ENCODE peak calls at places on chromosomes 13 and 19, in seven cellular contexts. Z, X, R, G, H, L and F are unnamed samples.

GRCh38 chr13:109509154-109509905 is 277.1 kb downstream of the IRS2 start:
- DNase-seq in Z (no peak), X (no peak), R (no peak), G (peak; percentile 11), H (no peak), L (no peak), F (no peak)

GRCh38 chr19:58518261-58519086 is 1.1 kb downstream of the ZBTB45 start:
- DNase-seq in Z (no peak), X (no peak), R (no peak), G (peak; percentile 55), H (no peak), L (no peak), F (no peak)

GRCh38 chr19:2320939-2321338 is 7.4 kb downstream of the LSM7 start:
- DNase-seq in Z (no peak), X (no peak), R (no peak), G (no peak), H (no peak), L (no peak), F (no peak)

GRCh38 chr19:1214862-1215731 is 9.5 kb downstream of the STK11 start:
- DNase-seq in Z (no peak), X (no peak), R (no peak), G (no peak), H (no peak), L (no peak), F (no peak)

GRCh38 chr13:59680429-59681024 is 483.2 kb downstream of the DIAPH3 start:
- DNase-seq in Z (no peak), X (peak; percentile 56), R (peak; percentile 4), G (no peak), H (peak; percentile 7), L (no peak), F (no peak)

GRCh38 chr19:40990972-40991381 is at the start of gene CYP2B6:
- DNase-seq in Z (no peak), X (no peak), R (no peak), G (no peak), H (no peak), L (no peak), F (no peak)

GRCh38 chr19:7928334-7928706 is 2.4 kb upstream of the CTXN1 start:
- DNase-seq in Z (no peak), X (no peak), R (no peak), G (no peak), H (no peak), L (no peak), F (no peak)

GRCh38 chr19:48867119-48867921 is 1.1 kb downstream of the PLEKHA4 start:
- DNase-seq in Z (no peak), X (no peak), R (peak; percentile 25), G (no peak), H (no peak), L (no peak), F (no peak)

GRCh38 chr13:107641574-107641973 is 573.8 kb downstream of the LIG4 start:
- DNase-seq in Z (no peak), X (no peak), R (no peak), G (no peak), H (no peak), L (no peak), F (no peak)

GRCh38 chr19:39498262-39499081 is at the start of gene DLL3:
- DNase-seq in Z (no peak), X (peak; percentile 36), R (peak; percentile 55), G (no peak), H (no peak), L (no peak), F (peak; percentile 99)

GRCh38 chr19:40217027-40217810 is 965 bp downstream of the TTC9B start:
- DNase-seq in Z (peak; percentile 77), X (peak; percentile 83), R (peak; percentile 62), G (no peak), H (peak; percentile 69), L (no peak), F (peak; percentile 83)

GRCh38 chr19:2567580-2567979 is 91.7 kb downstream of the GADD45B start:
- DNase-seq in Z (no peak), X (no peak), R (no peak), G (peak; percentile 73), H (no peak), L (no peak), F (no peak)

GRCh38 chr13:47611664-47612288 is 389.3 kb downstream of the SUCLA2 start:
- DNase-seq in Z (no peak), X (no peak), R (no peak), G (no peak), H (no peak), L (no peak), F (no peak)

GRCh38 chr19:50465986-50466771 is 10.1 kb upstream of the EMC10 start:
- DNase-seq in Z (peak; percentile 64), X (peak; percentile 88), R (peak; percentile 78), G (no peak), H (peak; percentile 42), L (peak; percentile 34), F (no peak)

GRCh38 chr13:77492982-77493381 is 42.5 kb upstream of the SCEL start:
- DNase-seq in Z (no peak), X (no peak), R (no peak), G (no peak), H (peak; percentile 23), L (peak; percentile 4), F (no peak)

GRCh38 chr19:6495947-6496346 is 6.2 kb downstream of the TUBB4A start:
- DNase-seq in Z (no peak), X (no peak), R (peak; percentile 3), G (no peak), H (no peak), L (no peak), F (no peak)

GRCh38 chr13:103134271-103134670 is 68.1 kb upstream of the SLC10A2 start:
- DNase-seq in Z (no peak), X (no peak), R (no peak), G (no peak), H (no peak), L (no peak), F (no peak)

GRCh38 chr19:47228937-47229673 is 1.9 kb downstream of the BBC3 start:
- DNase-seq in Z (no peak), X (no peak), R (no peak), G (no peak), H (no peak), L (peak; percentile 32), F (no peak)

GRCh38 chr13:36297259-36297599 is 385 bp downstream of the CCDC169 start:
- DNase-seq in Z (peak; percentile 7), X (no peak), R (no peak), G (peak; percentile 24), H (no peak), L (no peak), F (no peak)

GRCh38 chr19:24032651-24033050 is 54.3 kb upstream of the ZNF254 start:
- DNase-seq in Z (no peak), X (no peak), R (no peak), G (no peak), H (no peak), L (no peak), F (no peak)
- TF ChIP-seq REST in Z (no peak), X (no peak), R (no peak), G (no peak), H (no peak), L (no peak), F (no peak)

DNA sequence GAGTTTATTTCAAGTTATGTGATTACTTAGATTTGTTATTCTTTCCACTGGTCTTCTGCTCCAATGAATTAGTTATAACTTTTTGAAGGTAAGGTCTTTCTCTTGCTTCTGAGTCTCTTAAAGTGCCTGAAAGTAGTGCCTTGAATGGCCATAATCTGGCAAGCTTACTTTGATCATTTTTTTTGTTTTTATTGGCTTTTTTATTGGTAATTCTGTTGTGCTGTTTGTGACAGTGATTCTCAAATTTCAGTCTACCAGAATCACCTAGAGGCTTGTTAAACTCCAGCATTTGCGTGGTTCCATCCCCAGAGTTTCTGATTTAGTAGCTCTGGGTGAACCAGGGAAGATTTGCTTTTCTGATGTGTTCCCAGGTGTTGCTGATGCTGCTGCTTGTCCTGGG is 91.2 kb downstream of the PAN3 start:
- DNase-seq in Z (no peak), X (peak; percentile 31), R (no peak), G (no peak), H (no peak), L (no peak), F (no peak)
- TF ChIP-seq REST in Z (no peak), X (no peak), R (no peak), G (no peak), H (no peak), L (no peak), F (no peak)

GRCh38 chr13:28438598-28439334 is 56.2 kb downstream of the FLT1 start:
- DNase-seq in Z (no peak), X (peak; percentile 84), R (no peak), G (no peak), H (no peak), L (no peak), F (no peak)

GRCh38 chr13:28429685-28430290 is 65.1 kb downstream of the FLT1 start:
- DNase-seq in Z (no peak), X (peak; percentile 96), R (no peak), G (no peak), H (no peak), L (no peak), F (no peak)

GRCh38 chr13:28438067-28438466 is 56.9 kb downstream of the FLT1 start:
- DNase-seq in Z (no peak), X (no peak), R (no peak), G (no peak), H (no peak), L (no peak), F (no peak)

GRCh38 chr13:28429096-28429495 is 65.8 kb downstream of the FLT1 start:
- DNase-seq in Z (no peak), X (peak; percentile 51), R (no peak), G (no peak), H (no peak), L (no peak), F (no peak)

DNA sequence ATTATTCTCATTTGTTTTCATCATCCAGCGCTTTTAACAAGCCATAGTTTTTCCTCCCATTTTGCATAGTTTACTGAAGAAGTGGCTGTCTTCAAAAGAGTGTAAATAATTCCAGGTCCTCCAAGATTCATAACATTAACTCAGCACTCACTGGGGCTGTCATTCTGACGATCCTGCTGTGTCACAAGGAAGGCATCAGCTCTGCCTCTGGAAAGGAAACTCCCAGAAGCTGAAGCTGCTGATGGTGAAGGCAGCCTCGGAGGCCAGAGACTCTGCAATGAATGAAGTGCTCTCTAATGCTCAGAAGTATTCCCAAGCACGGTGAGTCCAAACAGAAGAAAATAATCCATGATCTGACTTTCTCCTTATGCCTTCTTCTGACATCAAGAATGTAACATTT is 60.0 kb downstream of the FLT1 start:
- DNase-seq in Z (no peak), X (no peak), R (no peak), G (no peak), H (no peak), L (no peak), F (no peak)
- TF ChIP-seq REST in Z (no peak), X (no peak), R (no peak), G (no peak), H (no peak), L (no peak), F (no peak)

DNA sequence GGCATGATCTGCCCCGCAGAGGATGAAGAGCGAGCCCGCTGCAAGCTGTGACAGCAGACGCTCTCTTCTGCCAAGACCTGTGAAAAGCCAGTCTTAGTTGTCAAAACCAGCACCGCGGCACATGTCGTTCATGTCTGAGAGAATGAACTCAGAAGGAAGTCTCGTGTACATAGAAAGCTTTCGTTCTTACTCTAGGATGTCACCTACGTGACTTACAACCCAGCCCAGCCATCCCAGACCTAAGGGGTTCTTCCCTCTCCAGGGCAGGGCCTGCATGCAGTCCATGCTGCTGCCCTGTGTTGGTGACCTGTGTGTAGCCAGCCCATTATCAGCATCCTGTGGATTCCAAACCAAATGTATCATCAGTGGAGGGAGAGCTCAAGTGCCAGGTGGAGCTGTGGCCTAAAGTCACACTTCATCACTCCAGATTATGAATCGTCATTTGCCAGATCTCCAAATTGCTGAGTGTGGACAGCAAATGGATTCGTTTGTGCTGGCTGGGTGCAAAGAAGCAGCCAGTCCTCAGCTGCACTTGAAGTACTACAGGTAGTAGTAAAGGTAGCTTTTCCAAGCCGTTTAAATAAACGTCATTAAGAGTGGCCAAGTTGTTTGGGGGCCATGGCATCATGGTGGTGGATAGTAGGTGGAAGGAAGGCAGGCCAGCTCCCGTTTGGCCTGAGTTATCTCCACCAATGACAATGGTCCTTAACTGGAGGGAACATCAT is 73.9 kb upstream of the GPR183 start:
- DNase-seq in Z (no peak), X (no peak), R (no peak), G (no peak), H (no peak), L (no peak), F (no peak)
- TF ChIP-seq REST in Z (no peak), X (no peak), R (no peak), G (no peak), H (no peak), L (no peak), F (no peak)